ENCODE peak calls at places on chromosomes 4 and X, in five cellular contexts. Z is DMS 273 treated with DMSO at 0.1 percent for 48 hours, W is amygdala, L is activated T-cell treated with anti-CD3 and anti-CD28 coated beads for 1 hour, Y is H9. A is an unnamed sample.

GRCh38 chrX:21398424-21398823 is 24.2 kb downstream of the CNKSR2 start:
- DNase-seq in Z (no peak), W (no peak), L (no peak), Y (no peak), A (no peak)

GRCh38 chr4:186563761-186564160 is 8.4 kb upstream of the MTNR1A start:
- DNase-seq in Z (no peak), W (no peak), L (no peak), Y (no peak), A (no peak)

GRCh38 chrX:69021561-69021960 is 143.7 kb downstream of the PJA1 start:
- DNase-seq in Z (no peak), W (no peak), L (no peak), Y (no peak), A (no peak)

GRCh38 chr4:163562496-163562895 is 68.0 kb downstream of the TMA16 start:
- DNase-seq in Z (no peak), W (no peak), L (no peak), Y (no peak), A (no peak)

GRCh38 chr4:118400362-118400761 is 47.6 kb upstream of the PRSS12 start:
- DNase-seq in Z (no peak), W (no peak), L (no peak), Y (no peak), A (no peak)

GRCh38 chr4:70114091-70114490 is 39.9 kb upstream of the PRR27 start:
- DNase-seq in Z (no peak), W (no peak), L (no peak), Y (no peak), A (no peak)

GRCh38 chr4:112633477-112634235 is 3.1 kb downstream of the ZGRF1 start:
- DNase-seq in Z (no peak), W (no peak), L (no peak), Y (no peak), A (no peak)

GRCh38 chr4:75172551-75172950 is 239.6 kb downstream of the PARM1 start:
- DNase-seq in Z (no peak), W (no peak), L (no peak), Y (no peak), A (no peak)

GRCh38 chrX:51024106-51024696 is 113.7 kb downstream of the BMP15 start:
- DNase-seq in Z (no peak), W (no peak), L (no peak), Y (no peak), A (no peak)

GRCh38 chrX:130636277-130636676 is 234.5 kb downstream of the RBMX2 start:
- DNase-seq in Z (no peak), W (no peak), L (no peak), Y (no peak), A (no peak)

GRCh38 chr4:47415719-47416118 is 47.8 kb downstream of the COMMD8 start:
- DNase-seq in Z (no peak), W (no peak), L (no peak), Y (no peak), A (no peak)

GRCh38 chr4:80925293-80925692 is 105.2 kb upstream of the BMP3 start:
- DNase-seq in Z (no peak), W (no peak), L (no peak), Y (no peak), A (no peak)

GRCh38 chr4:89324671-89325070 is 17.1 kb upstream of the GPRIN3 start:
- DNase-seq in Z (no peak), W (no peak), L (no peak), Y (no peak), A (no peak)

GRCh38 chr4:139153411-139154133 is 23.4 kb downstream of the ELF2 start:
- DNase-seq in Z (no peak), W (no peak), L (no peak), Y (no peak), A (no peak)

GRCh38 chr4:77586953-77587383 is 18.7 kb upstream of the CXCL13 start:
- DNase-seq in Z (peak), W (no peak), L (no peak), Y (no peak), A (peak)